ENCODE peak calls at places on chromosome 18, in four cellular contexts. G, E, T and Z are unnamed samples.

GRCh38 chr18:67652296-67652695 is 135.8 kb upstream of the DSEL start:
- DNase-seq in G (no peak), E (no peak), T (no peak), Z (no peak)

GRCh38 chr18:34697233-34697632 is 12.9 kb upstream of the DTNA start:
- DNase-seq in G (no peak), E (no peak), T (no peak), Z (no peak)

GRCh38 chr18:47410139-47410538 is 158.7 kb upstream of the SKOR2 start:
- DNase-seq in E (no peak), G (no peak), T (no peak), Z (no peak)

GRCh38 chr18:44520981-44521672 is 159.6 kb upstream of the SETBP1 start:
- DNase-seq in G (no peak), E (no peak), T (no peak), Z (no peak)

GRCh38 chr18:25349926-25350560 is 1.9 kb downstream of the ZNF521 start:
- DNase-seq in E (no peak), G (no peak), T (no peak), Z (no peak)

GRCh38 chr18:41073372-41073954 is 881.6 kb upstream of the PIK3C3 start:
- DNase-seq in G (no peak), E (no peak), T (peak), Z (no peak)

GRCh38 chr18:59272971-59273935 is at the start of gene RAX:
- DNase-seq in G (no peak), T (no peak), E (no peak), Z (no peak)

GRCh38 chr18:79497638-79498081 is 101.9 kb downstream of the NFATC1 start:
- DNase-seq in G (no peak), E (no peak), T (no peak), Z (no peak)

GRCh38 chr18:45063246-45064038 is 382.8 kb downstream of the SETBP1 start:
- DNase-seq in T (no peak), G (no peak), E (no peak), Z (no peak)

GRCh38 chr18:61448316-61448715 is 115.1 kb downstream of the CDH20 start:
- DNase-seq in E (no peak), G (no peak), T (no peak), Z (no peak)

GRCh38 chr18:48197819-48198218 is 211.4 kb downstream of the ZBTB7C start:
- DNase-seq in G (no peak), E (no peak), T (no peak), Z (no peak)

GRCh38 chr18:7117390-7118355 is at the start of gene LAMA1:
- DNase-seq in T (no peak), E (no peak), G (peak), Z (no peak)

GRCh38 chr18:903703-904102 is 968 bp upstream of the ADCYAP1 start:
- DNase-seq in T (no peak), E (no peak), G (peak), Z (peak)

GRCh38 chr18:73006331-73006730 is 138.5 kb upstream of the NETO1 start:
- DNase-seq in T (no peak), E (no peak), G (no peak), Z (no peak)

GRCh38 chr18:59769105-59769865 is 72.1 kb upstream of the CCBE1 start:
- DNase-seq in E (no peak), G (no peak), T (no peak), Z (no peak)

GRCh38 chr18:44841221-44841620 is 160.5 kb downstream of the SETBP1 start:
- DNase-seq in E (no peak), T (no peak), G (no peak), Z (no peak)

GRCh38 chr18:986071-986470 is 81.4 kb downstream of the ADCYAP1 start:
- DNase-seq in T (no peak), G (no peak), E (no peak), Z (no peak)